ENCODE peak calls at places on chromosome 16, in seven cellular contexts. J is Peyer's patch, C is AG09309, P is psoas muscle, Z is GM12878, W is bronchial epithelial cell, Y is AG10803. D is an unnamed sample.

GRCh38 chr16:84368327-84368996 is at the start of gene ATP2C2:
- DNase-seq in C (no peak), W (no peak), P (no peak), Z (no peak), Y (no peak), J (peak), D (no peak)

GRCh38 chr16:20166531-20167235 is 93.0 kb upstream of the GPR139 start:
- DNase-seq in Z (no peak), Y (no peak), J (no peak), W (no peak), P (no peak), C (no peak), D (no peak)

GRCh38 chr16:85188822-85189672 is 76.8 kb upstream of the CIBAR2 start:
- DNase-seq in Y (no peak), J (no peak), C (no peak), W (no peak), P (peak), Z (no peak), D (no peak)

GRCh38 chr16:79707867-79708266 is 107.3 kb upstream of the MAF start:
- DNase-seq in C (no peak), W (peak), J (peak), P (peak), Y (no peak), Z (no peak), D (no peak)

GRCh38 chr16:72043539-72043938 is 10.8 kb upstream of the HP start:
- DNase-seq in Y (no peak), C (no peak), P (no peak), Z (no peak), J (no peak), W (no peak), D (no peak)

GRCh38 chr16:58306327-58306726 is 11.5 kb upstream of the PRSS54 start:
- DNase-seq in J (peak), Y (peak), C (no peak), Z (no peak), P (no peak), W (peak), D (peak)

GRCh38 chr16:3879258-3879886 is 1.1 kb downstream of the CREBBP start:
- DNase-seq in C (no peak), W (no peak), Y (no peak), P (peak), Z (no peak), J (peak), D (no peak)

GRCh38 chr16:72443809-72444208 is 271.9 kb upstream of the PMFBP1 start:
- DNase-seq in J (no peak), C (no peak), Z (no peak), W (no peak), Y (peak), P (no peak), D (no peak)

GRCh38 chr16:48542020-48542473 is 67.9 kb downstream of the N4BP1 start:
- DNase-seq in J (peak), W (peak), Y (peak), P (peak), Z (no peak), C (no peak), D (no peak)

GRCh38 chr16:83351846-83352245 is 455.9 kb upstream of the HSBP1 start:
- DNase-seq in J (no peak), C (peak), Z (no peak), W (no peak), Y (peak), P (no peak), D (no peak)

GRCh38 chr16:4653981-4654380 is 29.4 kb downstream of the MGRN1 start:
- DNase-seq in W (peak), Y (no peak), P (no peak), Z (no peak), J (peak), C (no peak), D (no peak)

GRCh38 chr16:70772493-70772892 is 28.5 kb downstream of the VAC14 start:
- DNase-seq in C (no peak), Z (no peak), W (peak), P (no peak), Y (peak), J (no peak), D (no peak)

GRCh38 chr16:16062023-16062932 is 112.9 kb downstream of the ABCC1 start:
- DNase-seq in P (no peak), J (no peak), C (no peak), Z (no peak), Y (peak), W (no peak), D (peak)

GRCh38 chr16:78227855-78228254 is 128.4 kb downstream of the WWOX start:
- DNase-seq in Y (no peak), Z (no peak), P (no peak), C (no peak), J (no peak), W (no peak), D (no peak)

GRCh38 chr16:19084879-19085278 is 17.5 kb downstream of the COQ7 start:
- DNase-seq in Z (no peak), Y (no peak), P (no peak), C (no peak), W (no peak), J (no peak), D (no peak)

GRCh38 chr16:19084139-19084538 is 16.7 kb downstream of the COQ7 start:
- DNase-seq in J (no peak), Z (no peak), P (no peak), Y (no peak), W (no peak), C (no peak), D (no peak)

GRCh38 chr16:19088341-19088916 is 21.0 kb downstream of the COQ7 start:
- DNase-seq in P (no peak), J (no peak), C (no peak), W (no peak), Y (no peak), Z (no peak), D (no peak)

GRCh38 chr16:19085679-19086200 is 18.3 kb downstream of the COQ7 start:
- DNase-seq in J (no peak), Y (peak), P (no peak), C (no peak), Z (no peak), W (no peak), D (no peak)

GRCh38 chr16:19086322-19087199 is 19.1 kb downstream of the COQ7 start:
- DNase-seq in C (peak), Y (peak), P (peak), W (peak), Z (peak), J (peak), D (peak)
- H3K4me3 ChIP-seq in C (peak), Y (peak), P (peak), W (peak), Z (peak), J (peak), D (peak)

DNA sequence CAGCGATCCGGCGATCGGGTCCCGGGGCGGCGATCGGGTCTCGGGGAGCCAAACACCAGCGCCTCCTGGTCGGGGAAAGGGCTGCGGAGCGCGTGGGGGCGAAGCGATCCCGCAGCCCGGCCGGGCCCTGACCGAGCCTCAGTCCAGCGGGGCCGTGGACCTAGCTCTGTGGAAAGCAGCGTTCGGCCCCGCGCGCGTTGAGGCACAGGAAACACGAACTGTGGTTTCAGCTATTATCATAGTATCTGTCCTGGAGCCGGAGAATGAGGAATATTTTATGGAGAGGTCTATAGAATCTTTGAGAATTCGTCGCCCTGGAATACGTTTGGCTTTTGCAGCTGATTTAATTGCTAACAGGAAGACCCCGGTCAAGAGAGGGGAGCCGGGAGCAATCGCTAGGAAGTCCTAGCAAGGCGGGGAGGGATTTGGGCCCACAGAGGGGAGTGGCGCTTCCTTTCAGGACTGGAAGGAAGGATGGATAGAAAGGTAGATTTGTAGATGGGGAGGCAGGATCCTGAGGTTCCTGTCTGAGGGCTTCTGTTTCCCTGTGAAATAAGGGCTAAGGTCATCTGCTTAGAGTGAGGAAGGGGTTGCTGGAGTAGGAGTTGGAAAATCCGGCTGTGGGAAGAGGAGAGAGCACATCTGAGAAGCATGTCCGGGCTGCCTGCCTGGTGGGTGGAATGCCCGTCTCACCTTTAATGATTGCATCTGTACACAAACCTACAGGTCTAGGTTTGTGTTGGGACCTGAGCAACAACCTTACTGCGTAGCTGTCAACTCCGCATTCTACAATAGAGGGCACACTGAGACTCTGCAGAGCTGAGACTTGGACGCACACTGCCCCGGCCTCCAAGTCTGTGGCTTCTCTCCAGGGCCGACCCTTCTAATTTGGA is 770 bp downstream of the CCNF start:
- DNase-seq in Z (no peak), P (peak), W (peak), J (no peak), Y (no peak), C (no peak), D (peak)
- TF ChIP-seq CTCF in Z (peak), P (no peak), W (peak), J (peak), Y (peak), C (peak), D (peak)

DNA sequence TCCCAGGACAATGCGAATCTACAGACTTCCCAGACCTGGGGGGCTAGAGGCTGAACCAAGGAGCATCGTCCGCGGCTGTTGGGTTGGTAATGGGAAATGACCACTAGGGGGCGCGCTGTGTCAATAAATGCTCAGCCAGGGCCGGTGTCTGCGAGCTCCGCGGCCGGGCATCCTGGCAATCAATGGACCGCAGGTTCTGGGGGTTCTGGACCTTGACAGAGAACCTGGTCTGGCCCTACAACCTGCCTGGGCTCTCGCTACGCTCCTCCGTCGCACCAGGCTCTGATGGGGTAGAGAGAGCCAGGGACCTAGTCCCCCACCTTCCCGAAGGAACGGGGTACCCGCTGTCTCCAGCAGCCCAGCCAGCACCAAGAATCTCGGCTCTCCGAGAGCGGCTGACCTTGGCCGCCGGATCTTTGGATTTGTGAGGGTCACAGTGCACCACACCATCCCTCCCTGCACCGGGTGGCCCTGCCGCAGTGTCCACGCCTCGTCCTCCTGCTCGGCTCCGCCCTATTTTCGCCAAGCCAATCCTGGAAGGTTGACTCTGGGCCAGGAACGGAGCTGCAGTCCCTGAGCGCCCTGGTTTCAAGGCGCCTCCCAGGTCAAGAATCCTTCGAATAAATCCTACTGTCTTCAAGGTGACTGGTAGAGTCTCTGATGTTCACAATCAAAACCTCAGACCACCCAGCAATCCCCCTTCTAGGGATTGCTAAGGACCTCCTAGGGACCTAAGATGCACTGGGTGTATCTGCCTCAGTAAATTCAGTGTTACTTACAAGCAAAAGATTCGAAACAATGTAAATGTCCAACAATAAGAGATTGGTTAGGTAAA is 20.3 kb upstream of the BEAN1 start:
- DNase-seq in Z (no peak), Y (peak), P (peak), J (peak), C (no peak), W (peak), D (no peak)
- H3K4me3 ChIP-seq in Z (peak), Y (peak), P (peak), J (peak), C (peak), W (peak), D (peak)

GRCh38 chr16:19068237-19068815 is 912 bp downstream of the COQ7 start:
- DNase-seq in J (no peak), W (no peak), C (no peak), Y (no peak), P (peak), Z (no peak), D (no peak)

GRCh38 chr16:19066988-19067348 is 446 bp upstream of the COQ7 start:
- DNase-seq in Y (no peak), J (no peak), C (no peak), W (no peak), Z (no peak), P (peak), D (no peak)

GRCh38 chr16:19062706-19063105 is 4.7 kb upstream of the COQ7 start:
- DNase-seq in Y (no peak), C (no peak), J (no peak), P (no peak), W (no peak), Z (no peak), D (no peak)

GRCh38 chr16:19071811-19072777 is 4.7 kb downstream of the COQ7 start:
- DNase-seq in C (peak), Z (no peak), W (peak), J (peak), Y (peak), P (peak), D (no peak)

DNA sequence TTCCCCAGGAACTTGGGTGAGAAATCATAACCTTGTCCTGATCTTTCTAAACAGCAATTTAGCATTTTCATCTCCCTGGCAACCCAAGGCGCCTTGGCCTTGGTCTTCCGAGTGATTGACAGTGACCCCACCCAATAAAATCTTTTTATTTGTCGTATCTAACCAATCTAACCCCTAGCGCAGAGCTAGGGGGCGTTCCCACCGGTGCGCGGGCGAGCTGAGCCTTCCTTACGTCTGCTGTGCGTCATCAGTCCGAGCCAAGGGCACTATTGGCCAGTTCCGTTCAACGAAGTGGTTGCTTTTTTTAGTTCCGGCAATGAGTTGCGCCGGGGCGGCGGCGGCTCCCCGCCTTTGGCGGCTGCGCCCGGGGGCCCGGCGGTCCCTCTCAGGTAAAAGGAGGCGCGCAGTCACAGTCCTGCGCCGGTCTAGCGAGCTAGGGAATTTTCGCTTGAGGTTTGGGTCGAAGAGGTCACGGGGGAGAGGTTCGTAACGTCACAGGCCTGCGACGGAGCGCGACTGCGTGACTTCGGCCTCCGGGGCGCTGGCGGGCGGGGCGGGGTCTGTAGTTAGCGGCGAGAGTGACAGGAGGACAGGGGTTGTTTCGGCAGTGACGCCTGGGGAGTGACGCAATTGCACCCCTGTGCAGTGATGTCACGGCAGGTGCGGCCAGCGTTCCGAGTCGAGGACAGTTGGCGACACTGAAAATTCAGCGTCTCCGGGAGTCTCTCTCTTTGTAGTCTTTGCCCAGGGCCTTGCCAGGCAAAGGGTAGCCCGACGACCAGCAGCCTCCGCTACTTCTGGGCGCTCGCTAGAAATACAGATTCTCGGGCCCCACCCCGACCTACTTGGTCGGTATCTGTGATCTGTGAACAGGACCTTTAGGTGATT is at the start of gene COQ7:
- DNase-seq in Z (peak), J (peak), P (peak), Y (peak), C (peak), W (peak), D (peak)
- TF ChIP-seq CTCF in Z (no peak), J (peak), P (no peak), Y (no peak), C (no peak), W (no peak), D (no peak)

DNA sequence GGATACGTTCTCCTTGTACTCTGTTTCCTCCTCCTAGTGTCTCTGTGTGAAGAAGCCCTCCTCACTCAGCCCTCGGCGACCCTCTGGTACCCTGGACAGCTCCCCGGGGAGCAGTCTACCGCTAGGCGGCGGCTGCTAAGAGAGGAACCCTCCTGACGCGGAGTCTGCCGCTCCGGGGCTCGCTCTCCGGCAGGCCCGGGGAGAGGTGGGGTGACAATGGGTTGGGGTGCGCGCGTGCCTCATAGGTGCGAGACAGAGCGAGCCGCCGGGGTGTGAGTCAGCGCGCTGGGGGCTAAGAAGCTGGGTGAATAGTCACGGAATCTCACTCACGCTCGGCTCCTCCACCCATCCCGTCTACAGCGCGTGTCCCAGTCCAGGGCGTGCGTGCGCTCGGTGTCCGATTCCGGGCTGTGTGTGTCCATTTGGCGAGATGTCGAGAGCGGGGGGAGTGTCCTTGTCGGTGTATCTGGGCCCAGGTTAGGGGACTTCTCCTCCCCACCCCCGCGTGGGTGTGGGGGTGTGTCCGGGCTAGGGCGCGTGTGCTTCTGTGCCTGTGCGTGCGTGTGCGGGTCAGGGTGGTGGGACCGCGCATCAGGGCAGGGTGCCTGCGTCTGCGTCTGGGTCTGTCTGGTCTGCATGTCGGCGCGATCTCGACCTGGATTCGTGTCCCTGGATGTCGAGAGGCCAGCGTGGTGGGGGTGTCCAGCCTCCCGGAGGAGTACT is 578 bp upstream of the HS3ST2 start:
- DNase-seq in C (no peak), Z (no peak), J (peak), W (peak), P (peak), Y (peak), D (no peak)
- H3K4me3 ChIP-seq in C (peak), Z (no peak), J (peak), W (peak), P (peak), Y (peak), D (no peak)

GRCh38 chr16:9380221-9380620 is 288.8 kb downstream of the HAPSTR1 start:
- DNase-seq in J (no peak), Y (no peak), W (no peak), P (no peak), C (no peak), Z (no peak), D (no peak)
- TF ChIP-seq CTCF in J (no peak), Y (no peak), W (no peak), P (no peak), C (no peak), Z (no peak), D (no peak)

GRCh38 chr16:27401768-27402568 is at the start of gene IL21R:
- DNase-seq in J (peak), W (no peak), C (peak), Z (peak), Y (peak), P (peak), D (peak)

GRCh38 chr16:27402569-27402963 is 592 bp downstream of the IL21R start:
- DNase-seq in Z (no peak), W (no peak), Y (no peak), P (no peak), C (no peak), J (no peak), D (no peak)

GRCh38 chr16:27399969-27400368 is 2.0 kb upstream of the IL21R start:
- DNase-seq in P (no peak), C (no peak), Z (no peak), J (no peak), Y (no peak), W (no peak), D (no peak)

GRCh38 chr16:27400751-27401620 is 988 bp upstream of the IL21R start:
- DNase-seq in W (no peak), J (no peak), Y (peak), P (no peak), C (peak), Z (no peak), D (no peak)

GRCh38 chr16:27398894-27399853 is 2.8 kb upstream of the IL21R start:
- DNase-seq in Y (no peak), C (no peak), Z (peak), J (no peak), W (no peak), P (no peak), D (peak)
- H3K4me3 ChIP-seq in Y (no peak), C (no peak), Z (peak), J (no peak), W (no peak), P (no peak), D (no peak)

GRCh38 chr16:50381679-50382440 is 13.1 kb upstream of the BRD7 start:
- DNase-seq in C (no peak), Y (no peak), W (no peak), Z (no peak), J (no peak), P (no peak), D (no peak)
- TF ChIP-seq CTCF in C (no peak), Y (no peak), W (no peak), Z (peak), J (no peak), P (no peak), D (peak)